ENCODE peak calls at places on chromosomes 1 and 21, in eight cellular contexts. U, N, E, C, R, Z, T and W are unnamed samples.

GRCh38 chr1:28296401-28297220 is 32.2 kb upstream of the MED18 start:
- DNase-seq in U (peak; percentile 78), N (no peak), E (no peak), C (no peak), R (no peak), Z (no peak), T (no peak), W (no peak)

GRCh38 chr1:22832414-22832786 is 121.8 kb downstream of the EPHB2 start:
- DNase-seq in U (no peak), N (no peak), E (no peak), C (no peak), R (no peak), Z (no peak), T (no peak), W (no peak)

GRCh38 chr1:99843760-99844159 is 6.4 kb upstream of the AGL start:
- DNase-seq in U (no peak), N (peak; percentile 6), E (no peak), C (no peak), R (no peak), Z (no peak), T (no peak), W (no peak)

GRCh38 chr1:28855046-28855445 is 43.1 kb downstream of the OPRD1 start:
- DNase-seq in U (no peak), N (no peak), E (no peak), C (no peak), R (no peak), Z (no peak), T (no peak), W (no peak)

GRCh38 chr1:190250368-190250767 is 227.3 kb downstream of the BRINP3 start:
- DNase-seq in U (no peak), N (no peak), E (no peak), C (no peak), R (no peak), Z (no peak), T (no peak), W (no peak)

GRCh38 chr1:8315573-8316475 is 2.1 kb upstream of the SLC45A1 start:
- DNase-seq in U (peak; percentile 54), N (no peak), E (no peak), C (no peak), R (no peak), Z (no peak), T (no peak), W (no peak)

GRCh38 chr1:202964755-202965440 is 2.2 kb downstream of the CYB5R1 start:
- DNase-seq in U (no peak), N (no peak), E (no peak), C (no peak), R (no peak), Z (no peak), T (no peak), W (no peak)

GRCh38 chr1:51491166-51491981 is 27.7 kb downstream of the EPS15 start:
- DNase-seq in U (peak; percentile 36), N (no peak), E (no peak), C (peak; percentile 60), R (no peak), Z (no peak), T (peak; percentile 53), W (no peak)

GRCh38 chr1:50774759-50775351 is 185.2 kb downstream of the FAF1 start:
- DNase-seq in U (peak; percentile 44), N (peak; percentile 81), E (no peak), C (peak; percentile 78), R (no peak), Z (no peak), T (peak; percentile 63), W (no peak)

GRCh38 chr1:155893389-155894142 is 17.6 kb downstream of the RIT1 start:
- DNase-seq in U (peak; percentile 23), N (no peak), E (no peak), C (peak; percentile 42), R (no peak), Z (no peak), T (no peak), W (no peak)

GRCh38 chr1:151887028-151887427 is 22.3 kb downstream of the THEM4 start:
- DNase-seq in U (no peak), N (no peak), E (no peak), C (no peak), R (no peak), Z (no peak), T (no peak), W (no peak)

GRCh38 chr1:28553229-28553930 is 495 bp downstream of the TRNAU1AP start:
- DNase-seq in U (peak; percentile 73), N (peak; percentile 58), E (peak; percentile 3), C (peak; percentile 74), R (no peak), Z (no peak), T (peak; percentile 56), W (no peak)

GRCh38 chr1:222369991-222370910 is 177.7 kb downstream of the HHIPL2 start:
- DNase-seq in U (no peak), N (no peak), E (no peak), C (no peak), R (no peak), Z (no peak), T (no peak), W (no peak)

GRCh38 chr1:3956527-3957170 is 56.6 kb upstream of the C1orf174 start:
- DNase-seq in U (no peak), N (no peak), E (no peak), C (no peak), R (no peak), Z (no peak), T (no peak), W (no peak)

GRCh38 chr1:45299981-45300668 is 26.6 kb upstream of the HPDL start:
- DNase-seq in U (peak; percentile 64), N (peak; percentile 88), E (peak; percentile 23), C (peak; percentile 86), R (no peak), Z (peak; percentile 20), T (peak; percentile 85), W (no peak)

GRCh38 chr21:14736162-14736561 is 190.0 kb upstream of the SAMSN1 start:
- DNase-seq in U (no peak), N (no peak), E (no peak), C (no peak), R (no peak), Z (no peak), T (peak; percentile 73), W (no peak)

GRCh38 chr1:208233546-208233945 is 10.6 kb downstream of the PLXNA2 start:
- DNase-seq in U (peak; percentile 65), N (peak; percentile 55), E (no peak), C (no peak), R (no peak), Z (no peak), T (no peak), W (no peak)

GRCh38 chr1:78340006-78340405 is 150.8 kb upstream of the PTGFR start:
- DNase-seq in U (no peak), N (no peak), E (no peak), C (no peak), R (no peak), Z (no peak), T (no peak), W (no peak)

GRCh38 chr1:180994262-180994661 is 28.4 kb downstream of the STX6 start:
- DNase-seq in U (no peak), N (no peak), E (no peak), C (no peak), R (no peak), Z (no peak), T (no peak), W (no peak)

GRCh38 chr1:222058249-222058648 is 316.4 kb upstream of the DUSP10 start:
- DNase-seq in U (no peak), N (peak; percentile 15), E (no peak), C (no peak), R (no peak), Z (no peak), T (no peak), W (no peak)

GRCh38 chr1:185158806-185159205 is 1.8 kb downstream of the SWT1 start:
- DNase-seq in U (no peak), N (peak; percentile 9), E (no peak), C (no peak), R (no peak), Z (no peak), T (peak; percentile 2), W (no peak)

GRCh38 chr1:232627645-232628334 is 2.1 kb downstream of the SIPA1L2 start:
- DNase-seq in U (peak; percentile 35), N (no peak), E (no peak), C (peak; percentile 59), R (no peak), Z (no peak), T (peak; percentile 34), W (no peak)

GRCh38 chr1:220906561-220907334 is 27.5 kb downstream of the HLX start:
- DNase-seq in U (no peak), N (no peak), E (no peak), C (no peak), R (no peak), Z (no peak), T (no peak), W (no peak)

GRCh38 chr1:229874150-229874549 is 192.9 kb upstream of the GALNT2 start:
- DNase-seq in U (no peak), N (no peak), E (no peak), C (no peak), R (no peak), Z (no peak), T (no peak), W (no peak)

GRCh38 chr1:25549273-25550154 is 6.1 kb downstream of the LDLRAP1 start:
- DNase-seq in U (peak; percentile 48), N (peak; percentile 67), E (peak; percentile 80), C (peak; percentile 85), R (peak; percentile 62), Z (peak; percentile 72), T (peak; percentile 96), W (peak; percentile 84)

GRCh38 chr1:159071970-159072582 is 4.5 kb downstream of the AIM2 start:
- DNase-seq in U (peak; percentile 53), N (peak; percentile 62), E (no peak), C (peak; percentile 78), R (no peak), Z (no peak), T (peak; percentile 70), W (no peak)

GRCh38 chr1:63863137-63863536 is 89.3 kb downstream of the ROR1 start:
- DNase-seq in U (no peak), N (no peak), E (no peak), C (no peak), R (no peak), Z (no peak), T (no peak), W (no peak)

GRCh38 chr1:6809461-6809860 is 24.2 kb downstream of the CAMTA1 start:
- DNase-seq in U (no peak), N (no peak), E (no peak), C (no peak), R (no peak), Z (no peak), T (no peak), W (no peak)

GRCh38 chr1:1959840-1960479 is 40.9 kb upstream of the TMEM52 start:
- DNase-seq in U (peak; percentile 98), N (peak; percentile 94), E (peak; percentile 64), C (peak; percentile 88), R (peak; percentile 21), Z (peak; percentile 66), T (peak; percentile 59), W (peak; percentile 46)

GRCh38 chr1:183249941-183250452 is 63.9 kb downstream of the LAMC2 start:
- DNase-seq in U (no peak), N (no peak), E (no peak), C (no peak), R (no peak), Z (no peak), T (no peak), W (no peak)

GRCh38 chr1:111552587-111552986 is 49.2 kb upstream of the ADORA3 start:
- DNase-seq in U (no peak), N (no peak), E (no peak), C (no peak), R (no peak), Z (no peak), T (no peak), W (no peak)

GRCh38 chr1:205488074-205488723 is 16.3 kb upstream of the CDK18 start:
- DNase-seq in U (peak; percentile 87), N (peak; percentile 73), E (peak; percentile 26), C (peak; percentile 85), R (no peak), Z (peak; percentile 17), T (peak; percentile 59), W (peak; percentile 27)

GRCh38 chr1:26049531-26050254 is 3.8 kb upstream of the SLC30A2 start:
- DNase-seq in U (no peak), N (no peak), E (no peak), C (no peak), R (no peak), Z (no peak), T (no peak), W (no peak)

GRCh38 chr1:177311111-177311510 is 140.4 kb downstream of the BRINP2 start:
- DNase-seq in U (no peak), N (no peak), E (no peak), C (no peak), R (no peak), Z (no peak), T (no peak), W (no peak)